ENCODE peak calls at places on chromosome 19, in ten cellular contexts. N is HFF-Myc, P is brain microvascular endothelial cell, U is AG04450, Q is heart left ventricle, J is BJ, L is fibroblast of lung, I is mucosa of descending colon, B is Peyer's patch, X is AG10803. E is an unnamed sample.
A peak's percentile ranks its signal among the peaks of the same experiment; 100 is the strongest.

GRCh38 chr19:45601115-45601514 is 897 bp downstream of the GPR4 start:
- DNase-seq in N (no peak), X (no peak), I (no peak), P (no peak), B (no peak), L (no peak), Q (no peak), U (no peak), J (no peak), E (no peak)

GRCh38 chr19:19218911-19219310 is 7.2 kb downstream of the NCAN start:
- DNase-seq in L (no peak), I (no peak), B (no peak), N (no peak), J (no peak), Q (no peak), X (no peak), P (no peak), U (no peak), E (no peak)

GRCh38 chr19:36060430-36060829 is 5.7 kb downstream of the WDR62 start:
- DNase-seq in P (peak; percentile 58), J (no peak), L (peak; percentile 47), X (peak; percentile 59), I (no peak), U (peak; percentile 29), Q (peak; percentile 70), B (no peak), N (no peak), E (no peak)

GRCh38 chr19:20162821-20163220 is 4.2 kb upstream of the ZNF486 start:
- DNase-seq in J (no peak), Q (no peak), B (no peak), I (no peak), X (no peak), N (no peak), P (no peak), U (no peak), L (no peak), E (no peak)

GRCh38 chr19:32104465-32105235 is 240.8 kb upstream of the ZNF507 start:
- DNase-seq in X (no peak), U (no peak), P (no peak), J (no peak), B (no peak), I (no peak), N (no peak), Q (no peak), L (peak; percentile 50), E (peak; percentile 4)

GRCh38 chr19:38792250-38793111 is 3.5 kb downstream of the LGALS7B start:
- DNase-seq in J (no peak), N (no peak), P (no peak), U (no peak), I (peak; percentile 79), X (no peak), Q (peak; percentile 82), B (peak; percentile 67), L (no peak), E (no peak)

GRCh38 chr19:6491802-6492592 is 10.1 kb downstream of the TUBB4A start:
- DNase-seq in U (no peak), X (no peak), I (no peak), P (no peak), B (no peak), J (no peak), Q (no peak), L (no peak), N (no peak), E (no peak)

GRCh38 chr19:49333426-49334288 is 1.5 kb upstream of the CD37 start:
- DNase-seq in U (no peak), P (no peak), J (no peak), Q (peak; percentile 75), L (no peak), B (no peak), X (no peak), I (peak; percentile 90), N (no peak), E (no peak)

GRCh38 chr19:27775395-27775794 is 1437.6 kb downstream of the UQCRFS1 start:
- DNase-seq in U (no peak), L (no peak), B (no peak), I (no peak), N (no peak), Q (no peak), J (no peak), X (no peak), P (no peak), E (no peak)

GRCh38 chr19:38640368-38640767 is 7.1 kb upstream of the ACTN4 start:
- DNase-seq in U (no peak), I (no peak), Q (no peak), X (no peak), L (no peak), N (no peak), J (no peak), B (no peak), P (no peak), E (no peak)

GRCh38 chr19:3338541-3339181 is 27.7 kb upstream of the NFIC start:
- DNase-seq in X (no peak), J (no peak), Q (peak; percentile 66), B (peak; percentile 82), I (peak; percentile 90), U (no peak), P (no peak), L (no peak), N (no peak), E (no peak)

GRCh38 chr19:4969772-4970531 is 1.0 kb downstream of the KDM4B start:
- DNase-seq in N (no peak), L (peak; percentile 23), P (no peak), I (no peak), Q (no peak), J (no peak), B (no peak), U (no peak), X (peak; percentile 24), E (no peak)

GRCh38 chr19:55487884-55488687 is at the start of gene SSC5D:
- DNase-seq in L (peak; percentile 65), U (no peak), I (no peak), B (no peak), J (no peak), Q (peak; percentile 73), N (no peak), P (no peak), X (peak; percentile 51), E (no peak)

GRCh38 chr19:2603320-2603719 is 99.2 kb downstream of the GNG7 start:
- DNase-seq in I (peak; percentile 64), J (peak; percentile 74), B (peak; percentile 51), P (peak; percentile 34), X (peak; percentile 92), Q (peak; percentile 81), N (no peak), U (no peak), L (peak; percentile 84), E (no peak)

GRCh38 chr19:4577020-4577782 is 17.7 kb upstream of the SEMA6B start:
- DNase-seq in I (no peak), Q (no peak), J (no peak), B (no peak), U (no peak), X (peak; percentile 23), L (no peak), N (no peak), P (no peak), E (no peak)

GRCh38 chr19:10520652-10521318 is 3.5 kb upstream of the S1PR5 start:
- DNase-seq in I (no peak), Q (no peak), L (no peak), N (no peak), J (no peak), X (no peak), P (no peak), B (no peak), U (no peak), E (no peak)
- TF ChIP-seq CTCF in I (no peak), Q (no peak), L (no peak), N (no peak), J (no peak), X (no peak), P (no peak), B (no peak), U (no peak), E (no peak)

GRCh38 chr19:53961523-53962345 is 1.0 kb upstream of the CACNG8 start:
- DNase-seq in P (no peak), J (no peak), X (no peak), N (no peak), Q (no peak), U (no peak), L (peak; percentile 24), B (no peak), I (no peak), E (no peak)

GRCh38 chr19:53960886-53961285 is 1.9 kb upstream of the CACNG8 start:
- DNase-seq in L (no peak), U (no peak), I (no peak), J (no peak), P (no peak), N (no peak), B (no peak), X (no peak), Q (no peak), E (no peak)

GRCh38 chr19:53962887-53963435 is at the start of gene CACNG8:
- DNase-seq in N (no peak), L (no peak), Q (no peak), B (no peak), U (no peak), P (no peak), J (no peak), I (no peak), X (no peak), E (no peak)

GRCh38 chr19:53966931-53967330 is 4.2 kb downstream of the CACNG8 start:
- DNase-seq in J (no peak), U (no peak), P (no peak), N (no peak), B (no peak), Q (no peak), X (no peak), L (no peak), I (no peak), E (no peak)

DNA sequence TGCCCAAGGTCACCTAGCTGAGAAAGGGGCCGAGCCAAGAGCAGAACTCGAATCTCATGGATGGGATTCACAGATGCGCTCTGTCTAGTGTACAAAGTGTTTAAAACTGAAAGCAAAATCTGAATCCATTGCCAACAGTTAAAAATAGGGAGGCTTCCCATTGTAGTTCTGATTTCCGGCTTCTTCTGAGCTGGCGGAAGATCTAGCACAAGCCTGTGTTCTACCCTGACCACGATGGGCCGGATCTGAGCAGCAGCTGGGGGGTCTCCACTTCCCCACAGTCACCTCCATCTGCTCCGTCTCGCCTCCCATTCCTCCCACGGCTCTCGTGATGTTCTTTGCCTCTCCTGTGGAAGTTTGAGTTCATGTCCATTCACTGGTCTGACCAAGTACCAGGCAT is 2.4 kb downstream of the CACNG8 start:
- DNase-seq in Q (no peak), L (no peak), U (no peak), N (no peak), P (no peak), X (no peak), I (no peak), B (no peak), J (no peak), E (no peak)
- H3K4me3 ChIP-seq in Q (peak overlapping the region; percentile 29), L (no peak overlapping the region), U (no peak overlapping the region), N (no peak overlapping the region), P (no peak overlapping the region), X (no peak overlapping the region), I (no peak overlapping the region), B (no peak overlapping the region), J (no peak overlapping the region), E (no peak overlapping the region)

GRCh38 chr19:10421240-10421948 is 1.1 kb downstream of the PDE4A start:
- DNase-seq in U (no peak), X (no peak), J (no peak), Q (no peak), N (no peak), L (no peak), I (no peak), P (no peak), B (no peak), E (no peak)
- TF ChIP-seq CTCF in U (no peak), X (no peak), J (no peak), Q (no peak), N (no peak), L (no peak), I (no peak), P (no peak), B (no peak), E (no peak)

GRCh38 chr19:13978721-13979191 is 26.4 kb downstream of the DCAF15 start:
- DNase-seq in J (no peak), I (no peak), X (no peak), L (no peak), Q (no peak), U (no peak), P (no peak), B (no peak), N (no peak), E (no peak)
- H3K4me3 ChIP-seq in J (peak overlapping the region; percentile 16), I (no peak overlapping the region), X (no peak overlapping the region), L (no peak overlapping the region), Q (peak overlapping the region; percentile 57), U (no peak overlapping the region), P (peak overlapping the region; percentile 36), B (peak overlapping the region; percentile 52), N (peak overlapping the region; percentile 11), E (no peak overlapping the region)